ENCODE peak calls at places on chromosomes 1 and 21, in four cellular contexts. Y is KBM-7; G is stimulated activated CD4-positive, alpha-beta T cell treated with anti-CD3 and anti-CD28 coated beads, Interleukin-1b, Interleukin-23, amount 100 ng/mL, for 1 hour; M is activated T-helper 9 cell treated with anti-CD3 and anti-CD28 coated beads, Interleukin-2, amount 50 U/mL, for 16 hours. Q is an unnamed sample.

GRCh38 chr1:33065301-33065700 is 15.7 kb upstream of the AZIN2 start:
- DNase-seq in M (no peak), G (no peak), Y (no peak), Q (no peak)

GRCh38 chr1:216368249-216368648 is 55.0 kb downstream of the USH2A start:
- DNase-seq in Y (no peak), M (no peak), G (no peak), Q (no peak)

GRCh38 chr1:246367046-246367445 is 140.0 kb downstream of the SMYD3 start:
- DNase-seq in Y (no peak), M (no peak), G (no peak), Q (no peak)

GRCh38 chr1:5983361-5984103 is 8.7 kb downstream of the NPHP4 start:
- DNase-seq in M (no peak), G (no peak), Y (no peak), Q (no peak)

GRCh38 chr21:36686955-36687354 is 12.0 kb upstream of the SIM2 start:
- DNase-seq in M (no peak), G (no peak), Y (no peak), Q (no peak)

GRCh38 chr1:54781023-54781723 is 16.9 kb upstream of the PARS2 start:
- DNase-seq in Y (no peak), M (no peak), G (no peak), Q (no peak)

GRCh38 chr1:81708239-81708638 is 92.5 kb upstream of the ADGRL2 start:
- DNase-seq in G (no peak), Y (no peak), M (no peak), Q (no peak)

GRCh38 chr1:162200096-162200847 is 130.8 kb downstream of the NOS1AP start:
- DNase-seq in Y (no peak), M (no peak), G (no peak), Q (no peak)

GRCh38 chr1:203078478-203078877 is 7.3 kb downstream of the MYOG start:
- DNase-seq in G (no peak), Y (no peak), M (no peak), Q (no peak)

GRCh38 chr1:9024837-9025236 is 1.4 kb downstream of the SLC2A7 start:
- DNase-seq in Y (no peak), G (no peak), M (no peak), Q (no peak)

GRCh38 chr1:32613472-32613871 is 36.9 kb downstream of the ZBTB8OS start:
- DNase-seq in G (no peak), M (no peak), Y (no peak), Q (no peak)

GRCh38 chr1:92951141-92951582 is 10.1 kb downstream of the DIPK1A start:
- DNase-seq in M (no peak), G (no peak), Y (peak), Q (no peak)

GRCh38 chr1:64898107-64898861 is 68.1 kb downstream of the JAK1 start:
- DNase-seq in G (peak), Y (no peak), M (peak), Q (no peak)

GRCh38 chr1:204868340-204868700 is 2.3 kb upstream of the NFASC start:
- DNase-seq in M (no peak), G (no peak), Y (no peak), Q (no peak)

GRCh38 chr1:45870500-45870899 is 67.1 kb downstream of the MAST2 start:
- DNase-seq in G (no peak), Y (no peak), M (no peak), Q (no peak)

GRCh38 chr1:38464071-38464661 is 395.4 kb downstream of the RRAGC start:
- DNase-seq in Y (no peak), G (no peak), M (no peak), Q (no peak)

GRCh38 chr1:109877320-109877771 is 33.3 kb upstream of the CSF1 start:
- DNase-seq in G (no peak), Y (no peak), M (no peak), Q (no peak)

GRCh38 chr1:202959276-202959620 is 1.1 kb upstream of the ADIPOR1 start:
- DNase-seq in M (no peak), G (no peak), Y (peak), Q (no peak)

GRCh38 chr1:226810681-226811080 is 59.7 kb upstream of the PSEN2 start:
- DNase-seq in Y (no peak), G (no peak), M (no peak), Q (no peak)

GRCh38 chr1:229098903-229099578 is 171.9 kb upstream of the RAB4A start:
- DNase-seq in G (no peak), Y (no peak), M (no peak), Q (no peak)

GRCh38 chr1:41843378-41843777 is 75.3 kb downstream of the HIVEP3 start:
- DNase-seq in G (no peak), Y (no peak), M (no peak), Q (no peak)

GRCh38 chr1:110605901-110606783 is at the start of gene KCNA2:
- DNase-seq in Y (peak), G (no peak), M (no peak), Q (no peak)

GRCh38 chr1:182569939-182570610 is 19.0 kb downstream of the RNASEL start:
- DNase-seq in G (no peak), M (no peak), Y (no peak), Q (no peak)

GRCh38 chr21:14273736-14274538 is 58.0 kb downstream of the RBM11 start:
- DNase-seq in Y (no peak), M (no peak), G (no peak), Q (no peak)

GRCh38 chr1:22188914-22189313 is 46.0 kb upstream of the WNT4 start:
- DNase-seq in M (no peak), G (no peak), Y (no peak), Q (no peak)

GRCh38 chr1:226640737-226641136 is 92.2 kb downstream of the STUM start:
- DNase-seq in Y (no peak), M (no peak), G (no peak), Q (no peak)

GRCh38 chr1:246788895-246789338 is 64.7 kb downstream of the SCCPDH start:
- DNase-seq in Y (no peak), M (no peak), G (no peak), Q (no peak)

GRCh38 chr21:39911286-39911685 is 44.0 kb downstream of the PCP4 start:
- DNase-seq in M (no peak), Y (no peak), G (no peak), Q (no peak)

GRCh38 chr1:46204406-46204742 is 1.2 kb downstream of the LURAP1 start:
- DNase-seq in G (no peak), Y (peak), M (no peak), Q (peak)

GRCh38 chr1:234938114-234938513 is 190.5 kb downstream of the TOMM20 start:
- DNase-seq in G (no peak), Y (no peak), M (no peak), Q (no peak)

GRCh38 chr1:5986018-5986417 is 6.2 kb downstream of the NPHP4 start:
- DNase-seq in M (no peak), Y (no peak), G (no peak), Q (peak)

GRCh38 chr1:28640766-28641165 is 2.1 kb downstream of the TAF12 start:
- DNase-seq in Y (peak), G (no peak), M (no peak), Q (no peak)

GRCh38 chr1:152392909-152393308 is 21.2 kb downstream of the CRNN start:
- DNase-seq in Y (no peak), M (no peak), G (no peak), Q (no peak)

GRCh38 chr1:25989860-25990650 is 7.8 kb downstream of the PAFAH2 start:
- DNase-seq in G (no peak), Y (no peak), M (no peak), Q (no peak)

GRCh38 chr1:81115422-81115821 is 685.3 kb upstream of the ADGRL2 start:
- DNase-seq in G (no peak), M (no peak), Y (no peak), Q (no peak)

GRCh38 chr1:84181350-84182005 is 37.4 kb downstream of the PRKACB start:
- DNase-seq in G (no peak), Y (no peak), M (no peak), Q (no peak)